ENCODE peak calls at places on chromosomes 4 and X, in nine cellular contexts. S is OCI-LY7, A is bronchial epithelial cell, K is SK-N-SH, L is lower lobe of right lung, I is AG09309, U is adrenal gland, F is IMR-90, B is fibroblast of mammary gland. Z is an unnamed sample.

GRCh38 chrX:131617182-131617581 is 73.3 kb downstream of the OR13H1 start:
- DNase-seq in A (peak), L (no peak), I (peak), U (no peak), B (peak), S (no peak), F (peak), K (no peak), Z (peak)

GRCh38 chr4:153465145-153465544 is 1.0 kb upstream of the TMEM131L start:
- DNase-seq in L (no peak), F (no peak), K (no peak), S (peak), A (no peak), I (no peak), U (no peak), B (no peak), Z (no peak)

GRCh38 chr4:2933566-2934076 is 29.6 kb downstream of the NOP14 start:
- DNase-seq in S (no peak), B (no peak), L (no peak), U (no peak), F (no peak), K (no peak), A (no peak), I (no peak), Z (no peak)

GRCh38 chr4:101264993-101265815 is 82.1 kb downstream of the PPP3CA start:
- DNase-seq in U (no peak), S (no peak), K (no peak), I (no peak), A (peak), L (no peak), B (no peak), F (no peak), Z (no peak)

GRCh38 chr4:6200011-6200921 is at the start of gene JAKMIP1:
- DNase-seq in K (peak), L (peak), S (peak), U (peak), A (no peak), I (no peak), B (peak), F (peak), Z (peak)

GRCh38 chr4:94491322-94491721 is 39.6 kb downstream of the PDLIM5 start:
- DNase-seq in A (peak), B (peak), F (peak), I (no peak), L (no peak), S (no peak), U (no peak), K (no peak), Z (peak)

GRCh38 chrX:71393919-71394318 is 27.8 kb downstream of the TAF1 start:
- DNase-seq in F (no peak), U (no peak), K (no peak), A (no peak), S (no peak), L (no peak), I (no peak), B (no peak), Z (no peak)

GRCh38 chrX:66074920-66075879 is 35.3 kb upstream of the VSIG4 start:
- DNase-seq in S (no peak), A (no peak), F (no peak), B (peak), L (peak), K (no peak), U (peak), I (no peak), Z (peak)

GRCh38 chr4:57854748-57855147 is 744.6 kb upstream of the IGFBP7 start:
- DNase-seq in I (no peak), A (no peak), U (no peak), B (no peak), K (no peak), L (no peak), S (no peak), F (no peak), Z (no peak)

GRCh38 chr4:173752610-173753009 is 222.6 kb upstream of the HAND2 start:
- DNase-seq in S (peak), B (peak), L (no peak), I (no peak), A (no peak), F (peak), K (no peak), U (no peak), Z (peak)

GRCh38 chr4:187666634-187667033 is 328.9 kb upstream of the ZFP42 start:
- DNase-seq in S (no peak), B (peak), I (no peak), L (no peak), A (no peak), U (no peak), F (peak), K (no peak), Z (no peak)

GRCh38 chrX:1244164-1245076 is 24.2 kb upstream of the CSF2RA start:
- DNase-seq in A (no peak), F (no peak), S (peak), B (no peak), I (no peak), U (no peak), L (no peak), K (no peak), Z (no peak)

GRCh38 chrX:73728518-73729023 is 165.6 kb downstream of the CHIC1 start:
- DNase-seq in F (no peak), L (no peak), B (no peak), K (no peak), I (no peak), U (no peak), S (no peak), A (no peak), Z (no peak)

GRCh38 chrX:107205770-107206696 is at the start of the genes DNAAF6 and NUP62CL:
- DNase-seq in F (no peak), U (peak), I (no peak), B (peak), L (peak), S (peak), K (peak), A (peak), Z (peak)

GRCh38 chr4:130808492-130808891 is 1712.5 kb downstream of the C4orf33 start:
- DNase-seq in B (peak), U (no peak), F (no peak), L (no peak), A (peak), K (peak), S (peak), I (no peak), Z (peak)

DNA sequence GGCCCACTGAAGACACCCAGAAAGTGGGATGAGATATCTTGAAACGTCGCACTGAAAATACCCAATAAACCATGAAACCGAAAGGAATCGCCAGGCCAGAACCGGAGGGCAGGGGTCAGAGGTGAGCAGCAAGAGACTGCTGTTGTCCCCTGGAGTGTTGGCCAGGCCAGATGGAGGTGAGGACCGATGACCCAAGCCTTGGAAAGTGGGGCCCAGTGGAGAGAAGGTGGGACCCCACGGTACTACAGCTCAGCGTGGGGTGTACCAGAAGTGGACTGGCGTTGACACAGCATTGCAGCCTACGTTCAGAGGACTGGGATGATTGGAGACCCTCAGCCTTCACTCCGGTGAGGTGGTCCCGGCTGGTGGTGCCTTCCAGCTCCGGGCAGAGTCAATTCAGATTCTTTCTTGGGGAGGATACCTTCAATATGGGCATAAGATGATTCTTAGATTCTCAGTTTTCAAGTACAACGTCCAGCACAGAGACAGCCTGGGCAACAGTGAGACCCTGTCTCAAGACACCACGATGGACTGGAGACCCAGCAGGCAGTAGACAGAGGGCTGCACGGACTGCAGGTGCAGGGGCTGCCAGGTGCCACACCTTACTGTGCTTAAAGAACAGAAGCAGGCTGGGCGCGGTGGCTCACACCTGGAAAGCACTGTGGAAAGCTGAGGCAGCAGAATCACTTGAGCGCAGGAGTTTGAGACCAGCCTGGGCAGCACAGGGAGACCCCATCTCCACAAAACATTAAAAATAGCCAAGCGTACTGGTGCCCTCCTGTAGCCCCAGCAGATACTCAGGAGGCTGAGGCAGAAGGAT is 23.3 kb downstream of the MAEA start:
- DNase-seq in S (no peak), I (no peak), B (no peak), A (no peak), U (no peak), K (no peak), L (no peak), F (no peak), Z (no peak)
- H3K4me3 ChIP-seq in S (no peak), I (no peak), B (no peak), A (no peak), U (no peak), K (no peak), L (no peak), F (no peak), Z (no peak)

GRCh38 chr4:84085986-84086385 is 413.1 kb downstream of the NKX6-1 start:
- DNase-seq in I (no peak), B (no peak), F (no peak), U (no peak), L (no peak), A (no peak), K (no peak), S (no peak), Z (no peak)
- TF ChIP-seq CTCF in I (no peak), B (no peak), F (no peak), U (no peak), L (no peak), A (no peak), K (no peak), S (no peak), Z (no peak)

GRCh38 chr4:17921451-17921850 is 100.1 kb downstream of the LCORL start:
- DNase-seq in A (no peak), B (no peak), K (no peak), F (no peak), I (no peak), S (no peak), U (no peak), L (no peak), Z (no peak)
- H3K4me3 ChIP-seq in A (no peak), B (no peak), K (no peak), F (no peak), I (no peak), S (no peak), U (no peak), L (no peak), Z (no peak)

DNA sequence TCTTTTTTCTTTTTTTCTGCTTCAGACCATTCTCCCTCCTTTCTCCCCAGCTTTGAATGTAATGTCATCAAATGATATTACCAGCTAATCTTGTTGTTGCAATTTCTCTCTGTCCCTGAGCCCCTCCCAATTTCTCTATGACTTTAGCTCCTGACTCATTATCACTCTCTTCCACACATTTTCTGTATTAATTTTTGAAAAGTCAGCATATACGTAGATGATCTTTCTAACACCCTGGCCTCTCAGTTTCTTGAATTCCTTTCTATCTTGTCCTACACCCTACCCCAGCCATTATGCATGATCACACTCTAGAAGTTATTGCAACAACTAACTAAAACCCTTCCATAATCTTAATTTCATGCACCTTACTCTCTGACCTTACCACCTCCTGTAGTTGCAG is 13.1 kb upstream of the TRPC3 start:
- DNase-seq in L (no peak), K (no peak), S (no peak), F (no peak), I (no peak), U (no peak), A (no peak), B (no peak), Z (no peak)
- TF ChIP-seq CTCF in L (no peak), K (no peak), S (no peak), F (no peak), I (no peak), U (no peak), A (no peak), B (no peak), Z (no peak)

DNA sequence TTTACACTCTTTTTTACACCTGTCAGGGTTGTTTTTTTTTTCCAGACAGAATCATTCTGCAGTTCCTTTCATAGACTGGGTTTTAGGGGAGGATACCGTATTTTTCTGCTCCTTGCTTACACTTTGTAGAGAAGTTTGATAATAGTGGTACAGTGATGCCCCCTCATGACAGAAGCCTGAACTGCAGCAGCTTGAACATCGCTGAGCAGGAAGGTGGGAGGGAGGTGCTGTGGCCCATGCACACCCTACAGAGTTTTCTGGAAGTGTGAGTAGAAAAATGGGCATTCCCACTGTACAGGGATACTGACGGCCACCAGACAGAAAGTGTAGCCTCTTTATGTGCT is 54.5 kb downstream of the RAB40A start:
- DNase-seq in S (peak), B (peak), I (no peak), F (peak), A (peak), L (peak), K (peak), U (peak), Z (peak)
- H3K4me3 ChIP-seq in S (peak), B (peak), I (no peak), F (no peak), A (no peak), L (peak), K (no peak), U (no peak), Z (peak)

DNA sequence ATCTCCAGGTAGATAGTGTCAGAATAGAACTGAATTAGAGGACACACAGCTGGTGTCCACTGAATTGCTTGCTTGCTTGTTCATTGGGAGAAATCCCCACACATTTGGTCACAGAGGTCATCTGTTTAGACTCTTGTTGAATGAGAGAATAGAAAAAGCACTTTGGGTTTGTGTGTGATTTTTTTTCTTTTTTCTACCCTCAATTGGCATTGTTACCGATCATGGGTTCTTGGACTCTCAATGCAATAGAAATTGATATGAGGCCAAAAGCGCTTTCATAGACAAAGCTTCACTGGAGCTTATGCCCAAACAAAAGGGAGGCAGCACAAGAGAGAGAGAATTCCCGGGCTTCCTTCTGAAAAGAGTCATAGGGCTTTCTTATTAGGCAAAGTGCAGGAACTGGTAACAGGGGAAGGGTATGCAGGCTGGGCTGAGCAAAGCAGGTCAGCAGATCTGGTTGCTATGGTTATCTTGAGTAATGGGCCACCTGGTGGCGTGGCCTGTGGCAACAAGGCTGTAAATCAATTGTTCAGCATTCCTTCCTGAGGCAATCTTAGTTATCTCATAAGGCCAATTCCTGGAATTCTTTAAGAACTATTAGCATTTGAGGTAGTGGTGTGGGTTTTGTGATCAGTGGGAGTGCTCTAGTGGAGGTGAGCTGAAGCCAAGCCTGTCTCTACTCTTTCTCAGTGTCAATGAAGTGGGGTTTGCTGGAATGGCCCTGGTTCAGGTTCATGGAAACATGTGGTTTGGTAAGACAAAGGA is 5.3 kb upstream of the GPR82 start:
- DNase-seq in F (no peak), U (no peak), A (no peak), K (no peak), S (no peak), L (no peak), B (no peak), I (no peak), Z (peak)
- TF ChIP-seq CTCF in F (no peak), U (no peak), A (no peak), K (no peak), S (no peak), L (no peak), B (no peak), I (no peak), Z (no peak)

GRCh38 chrX:25012793-25013592 is 2.8 kb downstream of the ARX start:
- DNase-seq in B (no peak), L (no peak), K (peak), I (no peak), A (no peak), S (no peak), U (no peak), F (no peak), Z (no peak)

GRCh38 chrX:25012433-25012735 is 3.4 kb downstream of the ARX start:
- DNase-seq in S (no peak), I (no peak), U (no peak), B (no peak), F (no peak), L (no peak), A (no peak), K (peak), Z (no peak)

GRCh38 chrX:25014366-25014838 is 1.4 kb downstream of the ARX start:
- DNase-seq in S (no peak), I (no peak), A (no peak), K (no peak), U (no peak), B (no peak), L (no peak), F (no peak), Z (no peak)

GRCh38 chrX:25015486-25016360 is at the start of gene ARX:
- DNase-seq in A (peak), U (no peak), L (no peak), B (peak), I (no peak), S (peak), K (peak), F (peak), Z (peak)

GRCh38 chrX:25013593-25014365 is 2.0 kb downstream of the ARX start:
- DNase-seq in K (peak), B (no peak), F (no peak), U (no peak), A (no peak), L (no peak), S (peak), I (no peak), Z (no peak)
- H3K4me3 ChIP-seq in K (no peak), B (no peak), F (no peak), U (no peak), A (no peak), L (no peak), S (no peak), I (no peak), Z (no peak)

DNA sequence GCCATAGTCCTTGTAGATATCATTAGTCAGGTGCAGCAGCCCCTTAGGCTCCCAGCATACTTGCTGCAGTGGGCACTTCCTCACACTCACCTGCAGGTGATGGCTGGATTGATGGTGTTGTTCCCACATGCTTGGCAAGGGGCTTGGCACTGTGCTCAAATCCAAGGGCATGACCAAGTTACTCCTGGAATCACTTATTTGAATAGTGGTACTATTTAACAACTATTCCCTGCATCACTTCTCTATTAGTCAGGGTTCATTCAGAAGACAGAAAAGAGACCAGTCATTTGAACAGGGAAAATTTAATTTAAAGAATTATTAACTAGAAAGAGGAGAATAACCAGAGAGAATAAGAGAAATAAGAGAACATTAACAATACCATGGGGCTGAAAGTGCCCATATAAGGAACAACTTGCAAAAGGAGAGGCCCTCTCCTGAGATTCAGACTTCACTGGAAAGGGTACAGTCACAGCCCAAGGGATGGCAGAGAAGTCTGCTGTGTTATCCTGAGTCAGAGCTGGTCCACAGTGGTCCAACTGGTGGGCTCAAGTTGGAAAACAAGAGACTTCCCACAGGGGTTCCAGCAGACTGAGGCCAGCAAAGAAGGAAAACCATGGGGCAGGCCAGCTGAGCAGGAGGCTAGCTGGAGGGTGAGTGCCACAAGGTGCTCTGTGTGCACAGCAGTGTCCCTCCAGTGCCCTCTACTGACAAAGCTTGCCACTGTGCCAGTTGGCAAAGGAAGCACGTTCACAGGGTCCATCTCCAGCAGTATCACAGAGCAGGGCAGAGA is 9.8 kb downstream of the SPP1 start:
- DNase-seq in B (peak), I (no peak), A (peak), U (peak), L (peak), K (peak), F (peak), S (peak), Z (peak)
- TF ChIP-seq CTCF in B (peak), I (peak), A (peak), U (peak), L (peak), K (peak), F (peak), S (peak), Z (peak)

DNA sequence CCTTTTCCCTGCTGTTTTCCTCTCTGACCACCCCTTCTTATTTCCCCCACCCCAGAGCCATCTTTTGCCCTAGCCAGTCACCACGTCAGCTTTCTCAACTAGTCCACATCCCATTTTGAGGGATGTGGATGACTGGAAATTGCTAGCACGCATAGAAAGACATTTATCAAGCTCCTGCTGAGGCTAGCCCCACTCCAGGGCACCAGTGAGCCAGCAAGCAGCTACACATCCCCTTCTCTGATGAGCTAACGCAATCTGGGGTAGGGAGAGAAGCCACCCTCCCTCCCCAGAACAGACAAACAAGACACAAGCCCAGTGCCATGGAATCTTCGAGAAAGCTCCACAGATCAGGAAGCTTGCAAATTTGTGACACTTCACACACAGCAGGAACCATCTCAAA is 1.2 kb downstream of the GABRE start:
- DNase-seq in K (no peak), B (no peak), F (no peak), I (no peak), U (no peak), S (no peak), L (no peak), A (peak), Z (no peak)
- H3K4me3 ChIP-seq in K (peak), B (peak), F (peak), I (peak), U (no peak), S (no peak), L (peak), A (peak), Z (peak)